ENCODE peak calls at places on chromosome X, in seven cellular contexts. One of them, this sample, is unnamed.

GRCh38 chrX:134502686-134503085 is 42.7 kb downstream of the HPRT1 start:
- DNase-seq in IMR-90: peak; percentile 69
- DNase-seq in mesendoderm: no peak
- DNase-seq in H9: no peak
- DNase-seq in mesenchymal stem cell: peak; percentile 57
- DNase-seq in H1: no peak
- DNase-seq in trophoblast cell: no peak
- DNase-seq in this sample: no peak

GRCh38 chrX:100995469-100995868 is 26.0 kb downstream of the ARL13A start:
- DNase-seq in IMR-90: peak; percentile 93
- DNase-seq in mesendoderm: no peak
- DNase-seq in H9: no peak
- DNase-seq in mesenchymal stem cell: peak; percentile 84
- DNase-seq in H1: no peak
- DNase-seq in trophoblast cell: peak; percentile 51
- DNase-seq in this sample: no peak

GRCh38 chrX:74133156-74133796 is 170.7 kb upstream of the ZCCHC13 start:
- DNase-seq in IMR-90: peak; percentile 80
- DNase-seq in mesendoderm: peak; percentile 73
- DNase-seq in H9: no peak
- DNase-seq in mesenchymal stem cell: peak; percentile 64
- DNase-seq in H1: no peak
- DNase-seq in trophoblast cell: peak; percentile 90
- DNase-seq in this sample: peak; percentile 31

GRCh38 chrX:32673193-32673592 is 538.2 kb downstream of the DMD start:
- DNase-seq in IMR-90: peak; percentile 7
- DNase-seq in mesendoderm: peak; percentile 39
- DNase-seq in H9: no peak
- DNase-seq in mesenchymal stem cell: peak; percentile 0
- DNase-seq in H1: no peak
- DNase-seq in trophoblast cell: no peak
- DNase-seq in this sample: no peak

GRCh38 chrX:110317820-110318663 is at the start of gene AMMECR1:
- DNase-seq in IMR-90: peak; percentile 79
- DNase-seq in mesendoderm: peak; percentile 81
- DNase-seq in H9: peak; percentile 74
- DNase-seq in mesenchymal stem cell: peak; percentile 80
- DNase-seq in H1: no peak
- DNase-seq in trophoblast cell: peak; percentile 77
- DNase-seq in this sample: peak; percentile 72

GRCh38 chrX:48938721-48939416 is 18.5 kb downstream of the OTUD5 start:
- DNase-seq in IMR-90: no peak
- DNase-seq in mesendoderm: no peak
- DNase-seq in H9: no peak
- DNase-seq in mesenchymal stem cell: no peak
- DNase-seq in H1: no peak
- DNase-seq in trophoblast cell: no peak
- DNase-seq in this sample: no peak

GRCh38 chrX:124931241-124931640 is 388.4 kb upstream of the TEX13C start:
- DNase-seq in IMR-90: no peak
- DNase-seq in mesendoderm: no peak
- DNase-seq in H9: no peak
- DNase-seq in mesenchymal stem cell: no peak
- DNase-seq in H1: no peak
- DNase-seq in trophoblast cell: no peak
- DNase-seq in this sample: no peak

GRCh38 chrX:47958943-47959342 is 44.8 kb downstream of the ZNF182 start:
- DNase-seq in IMR-90: no peak
- DNase-seq in mesendoderm: peak; percentile 78
- DNase-seq in H9: peak; percentile 36
- DNase-seq in mesenchymal stem cell: no peak
- DNase-seq in H1: no peak
- DNase-seq in trophoblast cell: peak; percentile 33
- DNase-seq in this sample: no peak

GRCh38 chrX:19462231-19462630 is 53.1 kb downstream of the MAP3K15 start:
- DNase-seq in IMR-90: no peak
- DNase-seq in mesendoderm: no peak
- DNase-seq in H9: no peak
- DNase-seq in mesenchymal stem cell: no peak
- DNase-seq in H1: no peak
- DNase-seq in trophoblast cell: no peak
- DNase-seq in this sample: no peak

GRCh38 chrX:109872021-109872730 is 130.7 kb upstream of the TMEM164 start:
- DNase-seq in IMR-90: peak; percentile 83
- DNase-seq in mesendoderm: no peak
- DNase-seq in H9: no peak
- DNase-seq in mesenchymal stem cell: peak; percentile 71
- DNase-seq in H1: no peak
- DNase-seq in trophoblast cell: no peak
- DNase-seq in this sample: no peak

GRCh38 chrX:97672608-97673007 is 788.9 kb downstream of the RPA4 start:
- DNase-seq in IMR-90: no peak
- DNase-seq in mesendoderm: no peak
- DNase-seq in H9: no peak
- DNase-seq in mesenchymal stem cell: no peak
- DNase-seq in H1: no peak
- DNase-seq in trophoblast cell: no peak
- DNase-seq in this sample: no peak

GRCh38 chrX:140501940-140502468 is 2.9 kb downstream of the SOX3 start:
- DNase-seq in IMR-90: no peak
- DNase-seq in mesendoderm: peak; percentile 22
- DNase-seq in H9: peak; percentile 30
- DNase-seq in mesenchymal stem cell: no peak
- DNase-seq in H1: no peak
- DNase-seq in trophoblast cell: no peak
- DNase-seq in this sample: no peak

GRCh38 chrX:101430457-101431078 is 22.5 kb downstream of the HNRNPH2 start:
- DNase-seq in IMR-90: peak; percentile 54
- DNase-seq in mesendoderm: no peak
- DNase-seq in H9: no peak
- DNase-seq in mesenchymal stem cell: peak; percentile 72
- DNase-seq in H1: no peak
- DNase-seq in trophoblast cell: no peak
- DNase-seq in this sample: no peak

GRCh38 chrX:18377802-18378201 is 23.3 kb upstream of the SCML2 start:
- DNase-seq in IMR-90: peak; percentile 8
- DNase-seq in mesendoderm: peak; percentile 60
- DNase-seq in H9: peak; percentile 53
- DNase-seq in mesenchymal stem cell: peak; percentile 21
- DNase-seq in H1: no peak
- DNase-seq in trophoblast cell: peak; percentile 29
- DNase-seq in this sample: no peak

GRCh38 chrX:30875957-30876356 is 13.1 kb downstream of the TAB3 start:
- DNase-seq in IMR-90: peak; percentile 87
- DNase-seq in mesendoderm: no peak
- DNase-seq in H9: no peak
- DNase-seq in mesenchymal stem cell: peak; percentile 83
- DNase-seq in H1: no peak
- DNase-seq in trophoblast cell: peak; percentile 76
- DNase-seq in this sample: no peak

GRCh38 chrX:121191779-121192178 is 144.4 kb downstream of the GLUD2 start:
- DNase-seq in IMR-90: no peak
- DNase-seq in mesendoderm: no peak
- DNase-seq in H9: no peak
- DNase-seq in mesenchymal stem cell: no peak
- DNase-seq in H1: no peak
- DNase-seq in trophoblast cell: no peak
- DNase-seq in this sample: no peak

GRCh38 chrX:69222103-69223090 is 57.1 kb upstream of the PJA1 start:
- DNase-seq in IMR-90: peak; percentile 53
- DNase-seq in mesendoderm: peak; percentile 86
- DNase-seq in H9: peak; percentile 88
- DNase-seq in mesenchymal stem cell: peak; percentile 61
- DNase-seq in H1: peak; percentile 73
- DNase-seq in trophoblast cell: peak; percentile 73
- DNase-seq in this sample: peak; percentile 88

GRCh38 chrX:45422216-45422925 is 221.7 kb upstream of the DIPK2B start:
- DNase-seq in IMR-90: no peak
- DNase-seq in mesendoderm: no peak
- DNase-seq in H9: no peak
- DNase-seq in mesenchymal stem cell: peak; percentile 41
- DNase-seq in H1: no peak
- DNase-seq in trophoblast cell: no peak
- DNase-seq in this sample: no peak

DNA sequence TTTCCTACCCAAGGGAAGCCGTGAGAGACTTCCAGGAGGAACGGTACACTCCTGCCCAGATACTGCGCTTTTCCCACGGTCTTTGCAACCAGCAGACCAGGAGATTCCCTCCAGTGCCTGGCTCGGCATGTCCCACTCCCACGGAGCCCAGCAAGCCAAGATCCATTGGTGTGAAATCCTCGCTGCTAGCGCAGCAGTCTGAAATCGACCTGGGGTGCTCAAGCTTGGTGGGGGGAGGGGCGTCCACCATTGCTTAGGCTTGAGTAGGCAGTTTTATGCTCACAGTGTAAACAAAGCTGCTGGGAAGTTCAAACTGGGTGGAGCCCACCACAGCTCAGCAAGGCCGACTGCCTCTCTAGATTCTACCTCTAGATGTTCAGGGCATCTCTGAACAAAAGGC is 284.8 kb upstream of the FGF13 start:
- DNase-seq in IMR-90: no peak
- DNase-seq in mesendoderm: no peak
- DNase-seq in H9: no peak
- DNase-seq in mesenchymal stem cell: no peak
- DNase-seq in H1: no peak
- DNase-seq in trophoblast cell: no peak
- DNase-seq in this sample: no peak
- H2AK5ac ChIP-seq in IMR-90: no peak overlapping the region
- H2AK5ac ChIP-seq in mesendoderm: no peak overlapping the region
- H2AK5ac ChIP-seq in H9: no peak overlapping the region
- H2AK5ac ChIP-seq in mesenchymal stem cell: no peak overlapping the region
- H2AK5ac ChIP-seq in H1: no peak overlapping the region
- H2AK5ac ChIP-seq in trophoblast cell: no peak overlapping the region
- H2AK5ac ChIP-seq in this sample: no peak overlapping the region

GRCh38 chrX:11725631-11726442 is 32.2 kb upstream of the MSL3 start:
- DNase-seq in IMR-90: no peak
- DNase-seq in mesendoderm: no peak
- DNase-seq in H9: no peak
- DNase-seq in mesenchymal stem cell: no peak
- DNase-seq in H1: no peak
- DNase-seq in trophoblast cell: no peak
- DNase-seq in this sample: no peak
- H3K23ac ChIP-seq in IMR-90: no peak overlapping the region
- H3K23ac ChIP-seq in mesendoderm: no peak overlapping the region
- H3K23ac ChIP-seq in H9: no peak overlapping the region
- H3K23ac ChIP-seq in mesenchymal stem cell: no peak overlapping the region
- H3K23ac ChIP-seq in H1: no peak overlapping the region
- H3K23ac ChIP-seq in trophoblast cell: no peak overlapping the region
- H3K23ac ChIP-seq in this sample: no peak overlapping the region

DNA sequence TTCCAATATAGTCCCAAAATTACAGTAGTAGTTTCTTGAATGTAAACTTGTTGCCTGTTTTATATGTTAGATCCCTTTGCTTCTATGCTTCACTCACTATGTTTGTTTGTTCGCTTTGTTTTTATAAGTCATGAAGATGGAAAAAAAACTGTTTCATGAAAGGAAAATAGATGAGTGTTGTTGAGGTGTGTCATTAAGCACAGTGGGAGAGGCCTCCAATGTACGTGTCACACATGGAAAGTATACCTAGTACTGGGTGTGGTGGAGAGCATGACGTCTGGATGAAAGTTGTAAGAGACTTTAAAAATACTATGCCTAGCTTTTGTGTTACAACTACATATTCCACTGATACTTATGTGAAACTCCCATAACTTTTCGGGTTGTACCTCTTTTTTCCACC is 28.4 kb downstream of the PLS3 start:
- DNase-seq in IMR-90: no peak
- DNase-seq in mesendoderm: no peak
- DNase-seq in H9: no peak
- DNase-seq in mesenchymal stem cell: no peak
- DNase-seq in H1: no peak
- DNase-seq in trophoblast cell: no peak
- DNase-seq in this sample: no peak
- H2AK5ac ChIP-seq in IMR-90: no peak overlapping the region
- H2AK5ac ChIP-seq in mesendoderm: no peak overlapping the region
- H2AK5ac ChIP-seq in H9: no peak overlapping the region
- H2AK5ac ChIP-seq in mesenchymal stem cell: no peak overlapping the region
- H2AK5ac ChIP-seq in H1: no peak overlapping the region
- H2AK5ac ChIP-seq in trophoblast cell: no peak overlapping the region
- H2AK5ac ChIP-seq in this sample: no peak overlapping the region

DNA sequence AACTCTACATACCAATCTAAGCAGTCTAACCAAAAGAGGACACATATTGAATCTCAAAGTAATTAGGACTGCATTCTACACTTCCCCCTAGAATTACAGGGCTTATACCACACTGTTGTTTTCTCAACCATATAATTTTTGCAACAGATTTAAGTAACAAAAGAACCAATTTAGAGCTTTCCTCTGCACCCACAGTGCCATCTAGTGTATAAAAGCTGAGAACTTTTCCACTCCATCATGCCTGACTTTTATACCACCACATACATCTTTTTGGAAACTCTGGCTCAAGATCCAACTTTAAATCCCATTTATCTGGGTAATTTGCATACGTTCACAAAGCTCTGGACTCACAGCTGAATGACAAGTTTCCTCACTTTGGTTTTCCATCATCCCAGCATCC is 99.5 kb downstream of the EFHC2 start:
- DNase-seq in IMR-90: peak; percentile 29
- DNase-seq in mesendoderm: peak; percentile 26
- DNase-seq in H9: no peak
- DNase-seq in mesenchymal stem cell: peak; percentile 36
- DNase-seq in H1: no peak
- DNase-seq in trophoblast cell: peak; percentile 65
- DNase-seq in this sample: peak; percentile 6
- H3K23ac ChIP-seq in IMR-90: no peak overlapping the region
- H3K23ac ChIP-seq in mesendoderm: no peak overlapping the region
- H3K23ac ChIP-seq in H9: no peak overlapping the region
- H3K23ac ChIP-seq in mesenchymal stem cell: no peak overlapping the region
- H3K23ac ChIP-seq in H1: no peak overlapping the region
- H3K23ac ChIP-seq in trophoblast cell: no peak overlapping the region
- H3K23ac ChIP-seq in this sample: no peak overlapping the region

DNA sequence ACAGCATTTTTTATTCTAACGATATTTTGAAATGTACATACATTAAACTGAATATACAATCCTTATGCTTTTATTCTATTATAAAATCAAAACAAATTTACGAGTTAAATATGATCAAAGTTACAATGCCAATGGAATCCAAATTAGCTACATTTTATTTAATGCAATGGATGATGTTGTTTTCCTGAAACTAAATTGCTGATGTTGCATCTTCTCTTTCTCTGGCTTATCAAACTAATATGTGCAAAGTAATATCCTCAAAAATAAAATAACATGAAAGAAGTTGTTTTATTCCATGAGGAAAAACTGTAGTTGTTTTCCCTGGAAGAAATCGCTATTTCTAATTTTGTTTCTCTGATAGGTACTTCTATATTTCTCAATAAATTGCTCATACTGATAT is 106.8 kb downstream of the ASB9 start:
- DNase-seq in IMR-90: no peak
- DNase-seq in mesendoderm: no peak
- DNase-seq in H9: no peak
- DNase-seq in mesenchymal stem cell: no peak
- DNase-seq in H1: no peak
- DNase-seq in trophoblast cell: no peak
- DNase-seq in this sample: no peak
- H2AK5ac ChIP-seq in IMR-90: no peak overlapping the region
- H2AK5ac ChIP-seq in mesendoderm: no peak overlapping the region
- H2AK5ac ChIP-seq in H9: no peak overlapping the region
- H2AK5ac ChIP-seq in mesenchymal stem cell: no peak overlapping the region
- H2AK5ac ChIP-seq in H1: no peak overlapping the region
- H2AK5ac ChIP-seq in trophoblast cell: no peak overlapping the region
- H2AK5ac ChIP-seq in this sample: no peak overlapping the region

GRCh38 chrX:118349188-118349587 is 3.3 kb downstream of the WDR44 start:
- DNase-seq in IMR-90: no peak
- DNase-seq in mesendoderm: no peak
- DNase-seq in H9: no peak
- DNase-seq in mesenchymal stem cell: no peak
- DNase-seq in H1: no peak
- DNase-seq in trophoblast cell: no peak
- DNase-seq in this sample: no peak
- H3K23ac ChIP-seq in IMR-90: no peak overlapping the region
- H3K23ac ChIP-seq in mesendoderm: no peak overlapping the region
- H3K23ac ChIP-seq in H9: no peak overlapping the region
- H3K23ac ChIP-seq in mesenchymal stem cell: no peak overlapping the region
- H3K23ac ChIP-seq in H1: no peak overlapping the region
- H3K23ac ChIP-seq in trophoblast cell: no peak overlapping the region
- H3K23ac ChIP-seq in this sample: no peak overlapping the region

This sample was measured in neuronal stem cell.